ENCODE peak calls at places on chromosomes 13 and 19, in four cellular contexts. U is globus pallidus, L is dorsolateral prefrontal cortex, S is NCI-H1105. Q is an unnamed sample.

GRCh38 chr19:8451885-8452284 is 7.1 kb downstream of the HNRNPM start:
- DNase-seq in U (no peak), L (no peak), S (no peak), Q (no peak)

GRCh38 chr13:48737689-48738088 is 84.0 kb downstream of the CYSLTR2 start:
- DNase-seq in U (no peak), L (no peak), S (no peak), Q (no peak)

GRCh38 chr13:82627183-82627582 is 1255.1 kb downstream of the SLITRK1 start:
- DNase-seq in U (no peak), L (no peak), S (no peak), Q (no peak)

GRCh38 chr13:33633701-33634525 is 184.0 kb upstream of the RFC3 start:
- DNase-seq in U (peak), L (no peak), S (no peak), Q (no peak)

GRCh38 chr13:23578411-23579071 is 8.3 kb downstream of the TNFRSF19 start:
- DNase-seq in U (peak), L (peak), S (peak), Q (no peak)

GRCh38 chr19:30169196-30169900 is 202.8 kb upstream of the ZNF536 start:
- DNase-seq in U (no peak), L (no peak), S (no peak), Q (no peak)

GRCh38 chr19:14369399-14370168 is 11.7 kb upstream of the ADGRE5 start:
- DNase-seq in U (no peak), L (no peak), S (no peak), Q (no peak)

GRCh38 chr19:13839938-13840750 is 36.8 kb upstream of the NANOS3 start:
- DNase-seq in U (no peak), L (no peak), S (no peak), Q (no peak)

GRCh38 chr13:22235285-22235949 is 564.5 kb downstream of the FGF9 start:
- DNase-seq in U (no peak), L (no peak), S (no peak), Q (no peak)